ENCODE peak calls at places on chromosomes 16 and 17, in nine cellular contexts. R is HCT116; N is transverse colon; O is hepatocyte; K is right lobe of liver; Y is epithelial cell of prostate; L is CD4-positive, alpha-beta T cell; A is GM23248; D is left lung. H is an unnamed sample.

GRCh38 chr17:21218101-21218500 is 4.1 kb upstream of the TMEM11 start:
- DNase-seq in A (peak), O (no peak), R (no peak), D (no peak), L (no peak), K (no peak), N (no peak), Y (no peak), H (no peak)

GRCh38 chr16:69620564-69620963 is 54.8 kb downstream of the NFAT5 start:
- DNase-seq in Y (no peak), R (no peak), O (no peak), A (peak), D (no peak), N (no peak), L (no peak), K (no peak), H (no peak)

GRCh38 chr17:67353929-67354557 is 12.3 kb downstream of the PSMD12 start:
- DNase-seq in D (no peak), Y (no peak), N (no peak), L (no peak), K (no peak), R (no peak), A (no peak), O (no peak), H (no peak)

GRCh38 chr16:69253796-69254426 is 57.2 kb upstream of the VPS4A start:
- DNase-seq in A (peak), D (no peak), L (no peak), O (peak), N (no peak), Y (no peak), K (no peak), R (no peak), H (no peak)

GRCh38 chr17:3838206-3838605 is 7.8 kb downstream of the NCBP3 start:
- DNase-seq in R (peak), K (no peak), A (no peak), N (peak), Y (no peak), O (peak), L (no peak), D (no peak), H (no peak)

GRCh38 chr16:25066747-25067631 is 44.6 kb upstream of the LCMT1 start:
- DNase-seq in Y (no peak), D (peak), L (peak), N (peak), A (peak), K (peak), O (peak), R (no peak), H (peak)

GRCh38 chr17:63698886-63699637 is 863 bp downstream of the LIMD2 start:
- DNase-seq in L (peak), O (peak), A (peak), Y (no peak), R (no peak), N (peak), D (peak), K (peak), H (no peak)

GRCh38 chr17:32520737-32521399 is 34.1 kb downstream of the CDK5R1 start:
- DNase-seq in K (no peak), R (no peak), O (no peak), D (no peak), Y (no peak), A (no peak), L (no peak), N (no peak), H (no peak)

GRCh38 chr17:68352041-68352440 is 60.7 kb downstream of the ARSG start:
- DNase-seq in K (no peak), L (no peak), A (no peak), Y (no peak), O (no peak), D (no peak), R (no peak), N (no peak), H (no peak)

GRCh38 chr17:30677550-30678254 is 146.8 kb downstream of the CRLF3 start:
- DNase-seq in D (no peak), O (no peak), L (no peak), K (no peak), A (no peak), N (peak), R (no peak), Y (no peak), H (no peak)

GRCh38 chr16:83728518-83728917 is 79.3 kb upstream of the HSBP1 start:
- DNase-seq in A (no peak), Y (no peak), D (no peak), L (no peak), N (no peak), K (no peak), R (no peak), O (no peak), H (no peak)

GRCh38 chr16:88289549-88290344 is 93.0 kb upstream of the ZNF469 start:
- DNase-seq in K (peak), R (no peak), D (peak), N (no peak), O (no peak), A (peak), L (no peak), Y (no peak), H (no peak)

GRCh38 chr16:83513006-83513755 is 294.6 kb upstream of the HSBP1 start:
- DNase-seq in Y (no peak), L (no peak), A (peak), N (no peak), D (no peak), R (no peak), K (no peak), O (no peak), H (no peak)

GRCh38 chr16:30069575-30070462 is 4.3 kb downstream of the ALDOA start:
- DNase-seq in N (no peak), A (no peak), K (no peak), D (no peak), R (no peak), Y (no peak), O (no peak), L (no peak), H (no peak)
- H3K27ac ChIP-seq in N (peak), A (peak), K (no peak), D (no peak), R (peak), Y (peak), O (no peak), L (no peak), H (peak)

GRCh38 chr17:14604920-14605599 is 304.2 kb downstream of the HS3ST3B1 start:
- DNase-seq in Y (no peak), K (no peak), A (no peak), N (peak), R (no peak), D (no peak), O (no peak), L (no peak), H (no peak)
- H3K27ac ChIP-seq in Y (no peak), K (no peak), A (no peak), N (no peak), R (no peak), D (peak), O (no peak), L (no peak), H (no peak)

GRCh38 chr17:65101371-65101770 is 35.8 kb upstream of the RGS9 start:
- DNase-seq in O (no peak), L (no peak), R (no peak), A (no peak), K (no peak), N (no peak), Y (no peak), D (no peak), H (no peak)
- H3K27ac ChIP-seq in O (no peak), L (no peak), R (no peak), A (no peak), K (no peak), N (peak), Y (no peak), D (no peak), H (peak)

DNA sequence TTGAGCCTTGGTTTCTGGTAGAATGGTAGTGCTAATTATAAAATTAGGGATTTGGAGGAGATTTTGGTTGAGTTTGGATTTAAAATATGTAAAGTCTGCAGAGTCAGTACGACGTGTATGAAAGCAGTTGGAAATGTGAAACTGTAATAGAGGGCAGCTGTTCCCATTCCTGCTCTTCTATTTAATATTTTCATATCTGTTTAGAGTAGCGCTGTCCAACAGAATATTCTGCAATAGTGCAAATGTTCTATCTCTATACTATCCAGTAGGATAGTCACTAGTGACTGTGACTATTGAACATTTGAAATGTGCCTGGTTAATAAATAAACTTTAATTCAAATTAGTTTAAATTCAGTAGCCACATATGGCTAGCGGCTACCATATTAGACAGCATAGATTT is 443.4 kb upstream of the SOX9 start:
- DNase-seq in K (no peak), N (no peak), O (no peak), Y (no peak), L (no peak), D (no peak), A (peak), R (no peak), H (no peak)
- H3K27ac ChIP-seq in K (no peak), N (no peak), O (no peak), Y (no peak), L (no peak), D (no peak), A (no peak), R (no peak), H (no peak)